ENCODE peak calls at places on chromosomes 16 and 17, in six cellular contexts. One of them, this sample, is unnamed.

GRCh38 chr17:82113422-82113821 is 15.4 kb upstream of the FASN start:
- DNase-seq in activated naive CD8-positive, alpha-beta T cell treated with anti-CD3 and anti-CD28 coated beads for 36 hours: no peak
- DNase-seq in activated CD8-positive, alpha-beta memory T cell treated with anti-CD3 and anti-CD28 coated beads for 48 hours: no peak
- DNase-seq in small intestine: no peak
- DNase-seq in hypothalamus: no peak
- DNase-seq in mucosa of descending colon: no peak
- DNase-seq in this sample: no peak

GRCh38 chr16:73020409-73020884 is 27.5 kb downstream of the ZFHX3 start:
- DNase-seq in activated CD8-positive, alpha-beta memory T cell treated with anti-CD3 and anti-CD28 coated beads for 48 hours: no peak
- DNase-seq in mucosa of descending colon: peak; percentile 68
- DNase-seq in activated naive CD8-positive, alpha-beta T cell treated with anti-CD3 and anti-CD28 coated beads for 36 hours: no peak
- DNase-seq in small intestine: peak; percentile 80
- DNase-seq in hypothalamus: no peak
- DNase-seq in this sample: no peak

GRCh38 chr17:80455784-80456183 is 20.6 kb downstream of the NPTX1 start:
- DNase-seq in small intestine: no peak
- DNase-seq in hypothalamus: no peak
- DNase-seq in activated naive CD8-positive, alpha-beta T cell treated with anti-CD3 and anti-CD28 coated beads for 36 hours: no peak
- DNase-seq in mucosa of descending colon: no peak
- DNase-seq in activated CD8-positive, alpha-beta memory T cell treated with anti-CD3 and anti-CD28 coated beads for 48 hours: no peak
- DNase-seq in this sample: no peak

GRCh38 chr17:38334480-38335364 is 9.0 kb downstream of the GPR179 start:
- DNase-seq in mucosa of descending colon: no peak
- DNase-seq in activated CD8-positive, alpha-beta memory T cell treated with anti-CD3 and anti-CD28 coated beads for 48 hours: no peak
- DNase-seq in activated naive CD8-positive, alpha-beta T cell treated with anti-CD3 and anti-CD28 coated beads for 36 hours: no peak
- DNase-seq in hypothalamus: no peak
- DNase-seq in small intestine: no peak
- DNase-seq in this sample: no peak

GRCh38 chr16:970766-971581 is at the start of gene LMF1:
- DNase-seq in hypothalamus: peak; percentile 95
- DNase-seq in mucosa of descending colon: peak; percentile 95
- DNase-seq in activated CD8-positive, alpha-beta memory T cell treated with anti-CD3 and anti-CD28 coated beads for 48 hours: peak; percentile 99
- DNase-seq in small intestine: peak; percentile 94
- DNase-seq in activated naive CD8-positive, alpha-beta T cell treated with anti-CD3 and anti-CD28 coated beads for 36 hours: peak; percentile 95
- DNase-seq in this sample: peak; percentile 97

GRCh38 chr16:81493755-81494433 is 49.3 kb downstream of the CMIP start:
- DNase-seq in activated naive CD8-positive, alpha-beta T cell treated with anti-CD3 and anti-CD28 coated beads for 36 hours: peak; percentile 25
- DNase-seq in small intestine: peak; percentile 93
- DNase-seq in activated CD8-positive, alpha-beta memory T cell treated with anti-CD3 and anti-CD28 coated beads for 48 hours: peak; percentile 14
- DNase-seq in mucosa of descending colon: peak; percentile 82
- DNase-seq in hypothalamus: no peak
- DNase-seq in this sample: no peak

GRCh38 chr16:88473666-88474534 is 20.8 kb downstream of the ZFPM1 start:
- DNase-seq in activated naive CD8-positive, alpha-beta T cell treated with anti-CD3 and anti-CD28 coated beads for 36 hours: no peak
- DNase-seq in small intestine: peak; percentile 84
- DNase-seq in activated CD8-positive, alpha-beta memory T cell treated with anti-CD3 and anti-CD28 coated beads for 48 hours: no peak
- DNase-seq in hypothalamus: no peak
- DNase-seq in mucosa of descending colon: no peak
- DNase-seq in this sample: no peak

GRCh38 chr16:17544785-17545184 is 74.0 kb upstream of the XYLT1 start:
- DNase-seq in activated CD8-positive, alpha-beta memory T cell treated with anti-CD3 and anti-CD28 coated beads for 48 hours: peak; percentile 13
- DNase-seq in activated naive CD8-positive, alpha-beta T cell treated with anti-CD3 and anti-CD28 coated beads for 36 hours: no peak
- DNase-seq in mucosa of descending colon: no peak
- DNase-seq in small intestine: no peak
- DNase-seq in hypothalamus: no peak
- DNase-seq in this sample: no peak

GRCh38 chr17:42608692-42609181 is 437 bp downstream of the RETREG3 start:
- DNase-seq in small intestine: peak; percentile 18
- DNase-seq in hypothalamus: no peak
- DNase-seq in mucosa of descending colon: peak; percentile 57
- DNase-seq in activated CD8-positive, alpha-beta memory T cell treated with anti-CD3 and anti-CD28 coated beads for 48 hours: no peak
- DNase-seq in activated naive CD8-positive, alpha-beta T cell treated with anti-CD3 and anti-CD28 coated beads for 36 hours: no peak
- DNase-seq in this sample: peak; percentile 50

GRCh38 chr16:68700120-68700519 is 37.0 kb upstream of the CDH1 start:
- DNase-seq in activated CD8-positive, alpha-beta memory T cell treated with anti-CD3 and anti-CD28 coated beads for 48 hours: no peak
- DNase-seq in small intestine: no peak
- DNase-seq in hypothalamus: no peak
- DNase-seq in activated naive CD8-positive, alpha-beta T cell treated with anti-CD3 and anti-CD28 coated beads for 36 hours: no peak
- DNase-seq in mucosa of descending colon: no peak
- DNase-seq in this sample: no peak

GRCh38 chr16:19114359-19115147 is 789 bp downstream of the ITPRIPL2 start:
- DNase-seq in activated CD8-positive, alpha-beta memory T cell treated with anti-CD3 and anti-CD28 coated beads for 48 hours: no peak
- DNase-seq in activated naive CD8-positive, alpha-beta T cell treated with anti-CD3 and anti-CD28 coated beads for 36 hours: no peak
- DNase-seq in mucosa of descending colon: peak; percentile 81
- DNase-seq in hypothalamus: no peak
- DNase-seq in small intestine: peak; percentile 51
- DNase-seq in this sample: no peak

GRCh38 chr16:24776486-24777220 is 47.2 kb downstream of the TNRC6A start:
- DNase-seq in activated naive CD8-positive, alpha-beta T cell treated with anti-CD3 and anti-CD28 coated beads for 36 hours: no peak
- DNase-seq in small intestine: no peak
- DNase-seq in activated CD8-positive, alpha-beta memory T cell treated with anti-CD3 and anti-CD28 coated beads for 48 hours: no peak
- DNase-seq in mucosa of descending colon: no peak
- DNase-seq in hypothalamus: no peak
- DNase-seq in this sample: no peak

GRCh38 chr16:11682655-11683096 is 14.4 kb downstream of the SNN start:
- DNase-seq in activated naive CD8-positive, alpha-beta T cell treated with anti-CD3 and anti-CD28 coated beads for 36 hours: no peak
- DNase-seq in mucosa of descending colon: no peak
- DNase-seq in activated CD8-positive, alpha-beta memory T cell treated with anti-CD3 and anti-CD28 coated beads for 48 hours: no peak
- DNase-seq in hypothalamus: no peak
- DNase-seq in small intestine: no peak
- DNase-seq in this sample: no peak

GRCh38 chr17:81923302-81924260 is 4.0 kb downstream of the MAFG start:
- DNase-seq in activated CD8-positive, alpha-beta memory T cell treated with anti-CD3 and anti-CD28 coated beads for 48 hours: no peak
- DNase-seq in small intestine: peak; percentile 87
- DNase-seq in hypothalamus: no peak
- DNase-seq in mucosa of descending colon: peak; percentile 88
- DNase-seq in activated naive CD8-positive, alpha-beta T cell treated with anti-CD3 and anti-CD28 coated beads for 36 hours: no peak
- DNase-seq in this sample: peak; percentile 15

GRCh38 chr16:15509051-15509592 is 74.7 kb downstream of the BMERB1 start:
- DNase-seq in mucosa of descending colon: no peak
- DNase-seq in activated CD8-positive, alpha-beta memory T cell treated with anti-CD3 and anti-CD28 coated beads for 48 hours: no peak
- DNase-seq in hypothalamus: no peak
- DNase-seq in activated naive CD8-positive, alpha-beta T cell treated with anti-CD3 and anti-CD28 coated beads for 36 hours: no peak
- DNase-seq in small intestine: no peak
- DNase-seq in this sample: no peak

GRCh38 chr16:12260119-12260646 is 283.6 kb downstream of the SNX29 start:
- DNase-seq in hypothalamus: no peak
- DNase-seq in small intestine: peak; percentile 14
- DNase-seq in mucosa of descending colon: no peak
- DNase-seq in activated naive CD8-positive, alpha-beta T cell treated with anti-CD3 and anti-CD28 coated beads for 36 hours: no peak
- DNase-seq in activated CD8-positive, alpha-beta memory T cell treated with anti-CD3 and anti-CD28 coated beads for 48 hours: no peak
- DNase-seq in this sample: no peak

GRCh38 chr16:85248857-85249256 is 136.6 kb upstream of the CIBAR2 start:
- DNase-seq in small intestine: no peak
- DNase-seq in activated CD8-positive, alpha-beta memory T cell treated with anti-CD3 and anti-CD28 coated beads for 48 hours: no peak
- DNase-seq in activated naive CD8-positive, alpha-beta T cell treated with anti-CD3 and anti-CD28 coated beads for 36 hours: no peak
- DNase-seq in hypothalamus: no peak
- DNase-seq in mucosa of descending colon: no peak
- DNase-seq in this sample: no peak

This sample was measured in nucleus accumbens.